ENCODE peak calls at places on chromosomes 16 and 17, in ten cellular contexts. One of them, this sample, is unnamed.

GRCh38 chr17:79650861-79651260 is 40.0 kb upstream of the RBFOX3 start:
- DNase-seq in lower leg skin: no peak
- DNase-seq in stimulated activated effector memory CD8-positive, alpha-beta T cell treated with anti-CD3 and anti-CD28 coated beads, Interleukin-12 subunit alpha, Interleukin-12 subunit beta, amount 100 ng/mL, for 72 hours: no peak
- DNase-seq in HCEC 1CT: no peak
- DNase-seq in fibroblast of lung: no peak
- DNase-seq in NCI-H2081: no peak
- DNase-seq in occipital lobe: no peak
- DNase-seq in H54: no peak
- DNase-seq in nucleus accumbens: no peak
- DNase-seq in pancreas: no peak
- DNase-seq in this sample: no peak

GRCh38 chr16:5024632-5025031 is 9.1 kb downstream of the NAGPA start:
- DNase-seq in H54: peak
- DNase-seq in stimulated activated effector memory CD8-positive, alpha-beta T cell treated with anti-CD3 and anti-CD28 coated beads, Interleukin-12 subunit alpha, Interleukin-12 subunit beta, amount 100 ng/mL, for 72 hours: no peak
- DNase-seq in HCEC 1CT: peak
- DNase-seq in nucleus accumbens: no peak
- DNase-seq in lower leg skin: no peak
- DNase-seq in fibroblast of lung: peak
- DNase-seq in NCI-H2081: peak
- DNase-seq in occipital lobe: no peak
- DNase-seq in pancreas: peak
- DNase-seq in this sample: no peak

GRCh38 chr17:45018514-45019176 is 32.8 kb downstream of the DCAKD start:
- DNase-seq in H54: no peak
- DNase-seq in nucleus accumbens: no peak
- DNase-seq in NCI-H2081: no peak
- DNase-seq in pancreas: no peak
- DNase-seq in fibroblast of lung: peak
- DNase-seq in lower leg skin: no peak
- DNase-seq in HCEC 1CT: no peak
- DNase-seq in stimulated activated effector memory CD8-positive, alpha-beta T cell treated with anti-CD3 and anti-CD28 coated beads, Interleukin-12 subunit alpha, Interleukin-12 subunit beta, amount 100 ng/mL, for 72 hours: no peak
- DNase-seq in occipital lobe: no peak
- DNase-seq in this sample: no peak

GRCh38 chr16:86929149-86929871 is 351.0 kb downstream of the FOXL1 start:
- DNase-seq in HCEC 1CT: peak
- DNase-seq in NCI-H2081: no peak
- DNase-seq in lower leg skin: no peak
- DNase-seq in pancreas: no peak
- DNase-seq in H54: peak
- DNase-seq in stimulated activated effector memory CD8-positive, alpha-beta T cell treated with anti-CD3 and anti-CD28 coated beads, Interleukin-12 subunit alpha, Interleukin-12 subunit beta, amount 100 ng/mL, for 72 hours: no peak
- DNase-seq in nucleus accumbens: no peak
- DNase-seq in occipital lobe: no peak
- DNase-seq in fibroblast of lung: peak
- DNase-seq in this sample: no peak

GRCh38 chr17:28141783-28142182 is 99.3 kb downstream of the NLK start:
- DNase-seq in lower leg skin: no peak
- DNase-seq in stimulated activated effector memory CD8-positive, alpha-beta T cell treated with anti-CD3 and anti-CD28 coated beads, Interleukin-12 subunit alpha, Interleukin-12 subunit beta, amount 100 ng/mL, for 72 hours: no peak
- DNase-seq in nucleus accumbens: no peak
- DNase-seq in H54: no peak
- DNase-seq in fibroblast of lung: no peak
- DNase-seq in occipital lobe: no peak
- DNase-seq in HCEC 1CT: no peak
- DNase-seq in pancreas: no peak
- DNase-seq in NCI-H2081: no peak
- DNase-seq in this sample: no peak

GRCh38 chr17:54426287-54426886 is 474.3 kb upstream of the TOM1L1 start:
- DNase-seq in H54: no peak
- DNase-seq in stimulated activated effector memory CD8-positive, alpha-beta T cell treated with anti-CD3 and anti-CD28 coated beads, Interleukin-12 subunit alpha, Interleukin-12 subunit beta, amount 100 ng/mL, for 72 hours: no peak
- DNase-seq in occipital lobe: no peak
- DNase-seq in lower leg skin: no peak
- DNase-seq in HCEC 1CT: no peak
- DNase-seq in NCI-H2081: no peak
- DNase-seq in nucleus accumbens: no peak
- DNase-seq in pancreas: no peak
- DNase-seq in fibroblast of lung: no peak
- DNase-seq in this sample: no peak

GRCh38 chr16:56814537-56815432 is 50.2 kb upstream of the SLC12A3 start:
- DNase-seq in fibroblast of lung: no peak
- DNase-seq in H54: no peak
- DNase-seq in nucleus accumbens: no peak
- DNase-seq in HCEC 1CT: no peak
- DNase-seq in lower leg skin: no peak
- DNase-seq in pancreas: no peak
- DNase-seq in occipital lobe: no peak
- DNase-seq in stimulated activated effector memory CD8-positive, alpha-beta T cell treated with anti-CD3 and anti-CD28 coated beads, Interleukin-12 subunit alpha, Interleukin-12 subunit beta, amount 100 ng/mL, for 72 hours: no peak
- DNase-seq in NCI-H2081: no peak
- DNase-seq in this sample: no peak

GRCh38 chr17:15262291-15263205 is 2.6 kb downstream of the PMP22 start:
- DNase-seq in occipital lobe: peak
- DNase-seq in lower leg skin: peak
- DNase-seq in H54: peak
- DNase-seq in stimulated activated effector memory CD8-positive, alpha-beta T cell treated with anti-CD3 and anti-CD28 coated beads, Interleukin-12 subunit alpha, Interleukin-12 subunit beta, amount 100 ng/mL, for 72 hours: no peak
- DNase-seq in HCEC 1CT: peak
- DNase-seq in NCI-H2081: no peak
- DNase-seq in nucleus accumbens: peak
- DNase-seq in pancreas: peak
- DNase-seq in fibroblast of lung: peak
- DNase-seq in this sample: peak

GRCh38 chr17:75289832-75290337 is 652 bp upstream of the SLC25A19 start:
- DNase-seq in lower leg skin: peak
- DNase-seq in HCEC 1CT: peak
- DNase-seq in occipital lobe: no peak
- DNase-seq in NCI-H2081: peak
- DNase-seq in fibroblast of lung: peak
- DNase-seq in nucleus accumbens: no peak
- DNase-seq in stimulated activated effector memory CD8-positive, alpha-beta T cell treated with anti-CD3 and anti-CD28 coated beads, Interleukin-12 subunit alpha, Interleukin-12 subunit beta, amount 100 ng/mL, for 72 hours: no peak
- DNase-seq in H54: no peak
- DNase-seq in pancreas: no peak
- DNase-seq in this sample: peak

GRCh38 chr16:46830417-46830901 is 521 bp downstream of the C16orf87 start:
- DNase-seq in occipital lobe: peak
- DNase-seq in stimulated activated effector memory CD8-positive, alpha-beta T cell treated with anti-CD3 and anti-CD28 coated beads, Interleukin-12 subunit alpha, Interleukin-12 subunit beta, amount 100 ng/mL, for 72 hours: peak
- DNase-seq in NCI-H2081: no peak
- DNase-seq in H54: no peak
- DNase-seq in fibroblast of lung: no peak
- DNase-seq in HCEC 1CT: peak
- DNase-seq in nucleus accumbens: peak
- DNase-seq in pancreas: peak
- DNase-seq in lower leg skin: no peak
- DNase-seq in this sample: peak

GRCh38 chr16:12612598-12613101 is 191.0 kb downstream of the CPPED1 start:
- DNase-seq in nucleus accumbens: no peak
- DNase-seq in fibroblast of lung: no peak
- DNase-seq in HCEC 1CT: no peak
- DNase-seq in H54: no peak
- DNase-seq in pancreas: no peak
- DNase-seq in occipital lobe: no peak
- DNase-seq in stimulated activated effector memory CD8-positive, alpha-beta T cell treated with anti-CD3 and anti-CD28 coated beads, Interleukin-12 subunit alpha, Interleukin-12 subunit beta, amount 100 ng/mL, for 72 hours: no peak
- DNase-seq in NCI-H2081: no peak
- DNase-seq in lower leg skin: no peak
- DNase-seq in this sample: no peak

GRCh38 chr17:1783834-1784611 is 22.2 kb downstream of the SERPINF1 start:
- DNase-seq in HCEC 1CT: peak
- DNase-seq in stimulated activated effector memory CD8-positive, alpha-beta T cell treated with anti-CD3 and anti-CD28 coated beads, Interleukin-12 subunit alpha, Interleukin-12 subunit beta, amount 100 ng/mL, for 72 hours: no peak
- DNase-seq in NCI-H2081: no peak
- DNase-seq in H54: no peak
- DNase-seq in nucleus accumbens: no peak
- DNase-seq in occipital lobe: no peak
- DNase-seq in pancreas: peak
- DNase-seq in fibroblast of lung: peak
- DNase-seq in lower leg skin: peak
- DNase-seq in this sample: peak

GRCh38 chr16:55333690-55334089 is 9.7 kb downstream of the IRX6 start:
- DNase-seq in occipital lobe: no peak
- DNase-seq in H54: no peak
- DNase-seq in NCI-H2081: no peak
- DNase-seq in pancreas: no peak
- DNase-seq in lower leg skin: no peak
- DNase-seq in HCEC 1CT: no peak
- DNase-seq in fibroblast of lung: no peak
- DNase-seq in nucleus accumbens: no peak
- DNase-seq in stimulated activated effector memory CD8-positive, alpha-beta T cell treated with anti-CD3 and anti-CD28 coated beads, Interleukin-12 subunit alpha, Interleukin-12 subunit beta, amount 100 ng/mL, for 72 hours: no peak
- DNase-seq in this sample: no peak

GRCh38 chr17:41486809-41487530 is 2.7 kb downstream of the KRT36 start:
- DNase-seq in lower leg skin: no peak
- DNase-seq in occipital lobe: no peak
- DNase-seq in nucleus accumbens: no peak
- DNase-seq in stimulated activated effector memory CD8-positive, alpha-beta T cell treated with anti-CD3 and anti-CD28 coated beads, Interleukin-12 subunit alpha, Interleukin-12 subunit beta, amount 100 ng/mL, for 72 hours: peak
- DNase-seq in HCEC 1CT: no peak
- DNase-seq in H54: no peak
- DNase-seq in pancreas: peak
- DNase-seq in NCI-H2081: no peak
- DNase-seq in fibroblast of lung: no peak
- DNase-seq in this sample: no peak

GRCh38 chr16:56888806-56889205 is 23.8 kb downstream of the SLC12A3 start:
- DNase-seq in pancreas: no peak
- DNase-seq in NCI-H2081: no peak
- DNase-seq in nucleus accumbens: no peak
- DNase-seq in occipital lobe: no peak
- DNase-seq in fibroblast of lung: no peak
- DNase-seq in H54: no peak
- DNase-seq in HCEC 1CT: no peak
- DNase-seq in lower leg skin: no peak
- DNase-seq in stimulated activated effector memory CD8-positive, alpha-beta T cell treated with anti-CD3 and anti-CD28 coated beads, Interleukin-12 subunit alpha, Interleukin-12 subunit beta, amount 100 ng/mL, for 72 hours: no peak
- DNase-seq in this sample: no peak

GRCh38 chr16:396605-397004 is 394 bp upstream of the NME4 start:
- DNase-seq in stimulated activated effector memory CD8-positive, alpha-beta T cell treated with anti-CD3 and anti-CD28 coated beads, Interleukin-12 subunit alpha, Interleukin-12 subunit beta, amount 100 ng/mL, for 72 hours: no peak
- DNase-seq in pancreas: no peak
- DNase-seq in occipital lobe: no peak
- DNase-seq in lower leg skin: no peak
- DNase-seq in fibroblast of lung: peak
- DNase-seq in H54: peak
- DNase-seq in HCEC 1CT: peak
- DNase-seq in NCI-H2081: peak
- DNase-seq in nucleus accumbens: no peak
- DNase-seq in this sample: no peak

GRCh38 chr16:426115-426905 is 861 bp downstream of the RAB11FIP3 start:
- DNase-seq in nucleus accumbens: no peak
- DNase-seq in occipital lobe: no peak
- DNase-seq in fibroblast of lung: peak
- DNase-seq in H54: no peak
- DNase-seq in pancreas: peak
- DNase-seq in lower leg skin: no peak
- DNase-seq in HCEC 1CT: peak
- DNase-seq in stimulated activated effector memory CD8-positive, alpha-beta T cell treated with anti-CD3 and anti-CD28 coated beads, Interleukin-12 subunit alpha, Interleukin-12 subunit beta, amount 100 ng/mL, for 72 hours: peak
- DNase-seq in NCI-H2081: no peak
- DNase-seq in this sample: no peak

GRCh38 chr17:68290955-68291835 is at the start of the genes ARSG and SLC16A6:
- DNase-seq in NCI-H2081: peak
- DNase-seq in HCEC 1CT: peak
- DNase-seq in occipital lobe: peak
- DNase-seq in pancreas: peak
- DNase-seq in fibroblast of lung: peak
- DNase-seq in nucleus accumbens: peak
- DNase-seq in H54: peak
- DNase-seq in stimulated activated effector memory CD8-positive, alpha-beta T cell treated with anti-CD3 and anti-CD28 coated beads, Interleukin-12 subunit alpha, Interleukin-12 subunit beta, amount 100 ng/mL, for 72 hours: peak
- DNase-seq in lower leg skin: peak
- DNase-seq in this sample: peak

GRCh38 chr17:73119631-73120030 is 27.1 kb upstream of the SLC39A11 start:
- DNase-seq in fibroblast of lung: no peak
- DNase-seq in nucleus accumbens: no peak
- DNase-seq in lower leg skin: no peak
- DNase-seq in H54: no peak
- DNase-seq in stimulated activated effector memory CD8-positive, alpha-beta T cell treated with anti-CD3 and anti-CD28 coated beads, Interleukin-12 subunit alpha, Interleukin-12 subunit beta, amount 100 ng/mL, for 72 hours: no peak
- DNase-seq in pancreas: no peak
- DNase-seq in HCEC 1CT: no peak
- DNase-seq in NCI-H2081: no peak
- DNase-seq in occipital lobe: no peak
- DNase-seq in this sample: no peak

GRCh38 chr17:66858182-66859083 is 23.5 kb downstream of the CACNG5 start:
- DNase-seq in NCI-H2081: no peak
- DNase-seq in occipital lobe: no peak
- DNase-seq in stimulated activated effector memory CD8-positive, alpha-beta T cell treated with anti-CD3 and anti-CD28 coated beads, Interleukin-12 subunit alpha, Interleukin-12 subunit beta, amount 100 ng/mL, for 72 hours: no peak
- DNase-seq in lower leg skin: no peak
- DNase-seq in nucleus accumbens: no peak
- DNase-seq in fibroblast of lung: no peak
- DNase-seq in H54: no peak
- DNase-seq in HCEC 1CT: no peak
- DNase-seq in pancreas: no peak
- DNase-seq in this sample: no peak

GRCh38 chr16:50259334-50260205 is 6.8 kb upstream of the ADCY7 start:
- DNase-seq in stimulated activated effector memory CD8-positive, alpha-beta T cell treated with anti-CD3 and anti-CD28 coated beads, Interleukin-12 subunit alpha, Interleukin-12 subunit beta, amount 100 ng/mL, for 72 hours: no peak
- DNase-seq in NCI-H2081: no peak
- DNase-seq in nucleus accumbens: no peak
- DNase-seq in H54: no peak
- DNase-seq in occipital lobe: no peak
- DNase-seq in fibroblast of lung: peak
- DNase-seq in pancreas: no peak
- DNase-seq in lower leg skin: peak
- DNase-seq in HCEC 1CT: peak
- DNase-seq in this sample: peak

GRCh38 chr16:58127033-58127556 is 2.1 kb downstream of the CFAP20 start:
- DNase-seq in HCEC 1CT: peak
- DNase-seq in nucleus accumbens: no peak
- DNase-seq in lower leg skin: no peak
- DNase-seq in fibroblast of lung: peak
- DNase-seq in pancreas: peak
- DNase-seq in H54: no peak
- DNase-seq in stimulated activated effector memory CD8-positive, alpha-beta T cell treated with anti-CD3 and anti-CD28 coated beads, Interleukin-12 subunit alpha, Interleukin-12 subunit beta, amount 100 ng/mL, for 72 hours: no peak
- DNase-seq in occipital lobe: no peak
- DNase-seq in NCI-H2081: peak
- DNase-seq in this sample: no peak

GRCh38 chr17:48603959-48604769 is 622 bp downstream of the HOXB6 start:
- DNase-seq in NCI-H2081: no peak
- DNase-seq in occipital lobe: no peak
- DNase-seq in H54: no peak
- DNase-seq in nucleus accumbens: no peak
- DNase-seq in lower leg skin: no peak
- DNase-seq in pancreas: no peak
- DNase-seq in HCEC 1CT: peak
- DNase-seq in fibroblast of lung: no peak
- DNase-seq in stimulated activated effector memory CD8-positive, alpha-beta T cell treated with anti-CD3 and anti-CD28 coated beads, Interleukin-12 subunit alpha, Interleukin-12 subunit beta, amount 100 ng/mL, for 72 hours: no peak
- DNase-seq in this sample: no peak

GRCh38 chr17:67830440-67830839 is 5.1 kb downstream of the BPTF start:
- DNase-seq in H54: no peak
- DNase-seq in HCEC 1CT: no peak
- DNase-seq in nucleus accumbens: no peak
- DNase-seq in occipital lobe: peak
- DNase-seq in stimulated activated effector memory CD8-positive, alpha-beta T cell treated with anti-CD3 and anti-CD28 coated beads, Interleukin-12 subunit alpha, Interleukin-12 subunit beta, amount 100 ng/mL, for 72 hours: no peak
- DNase-seq in NCI-H2081: no peak
- DNase-seq in lower leg skin: no peak
- DNase-seq in fibroblast of lung: no peak
- DNase-seq in pancreas: no peak
- DNase-seq in this sample: no peak

GRCh38 chr17:67879662-67880061 is 54.4 kb downstream of the BPTF start:
- DNase-seq in NCI-H2081: no peak
- DNase-seq in HCEC 1CT: no peak
- DNase-seq in fibroblast of lung: no peak
- DNase-seq in H54: no peak
- DNase-seq in pancreas: no peak
- DNase-seq in stimulated activated effector memory CD8-positive, alpha-beta T cell treated with anti-CD3 and anti-CD28 coated beads, Interleukin-12 subunit alpha, Interleukin-12 subunit beta, amount 100 ng/mL, for 72 hours: no peak
- DNase-seq in nucleus accumbens: no peak
- DNase-seq in occipital lobe: no peak
- DNase-seq in lower leg skin: no peak
- DNase-seq in this sample: no peak

GRCh38 chr17:49787932-49788442 is 494 bp upstream of the KAT7 start:
- DNase-seq in lower leg skin: no peak
- DNase-seq in stimulated activated effector memory CD8-positive, alpha-beta T cell treated with anti-CD3 and anti-CD28 coated beads, Interleukin-12 subunit alpha, Interleukin-12 subunit beta, amount 100 ng/mL, for 72 hours: peak
- DNase-seq in NCI-H2081: no peak
- DNase-seq in HCEC 1CT: no peak
- DNase-seq in occipital lobe: no peak
- DNase-seq in H54: no peak
- DNase-seq in fibroblast of lung: no peak
- DNase-seq in nucleus accumbens: peak
- DNase-seq in pancreas: no peak
- DNase-seq in this sample: no peak

GRCh38 chr17:62703269-62703775 is 75.9 kb downstream of the MRC2 start:
- DNase-seq in H54: peak
- DNase-seq in NCI-H2081: no peak
- DNase-seq in fibroblast of lung: peak
- DNase-seq in lower leg skin: no peak
- DNase-seq in occipital lobe: no peak
- DNase-seq in stimulated activated effector memory CD8-positive, alpha-beta T cell treated with anti-CD3 and anti-CD28 coated beads, Interleukin-12 subunit alpha, Interleukin-12 subunit beta, amount 100 ng/mL, for 72 hours: no peak
- DNase-seq in nucleus accumbens: no peak
- DNase-seq in HCEC 1CT: peak
- DNase-seq in pancreas: no peak
- DNase-seq in this sample: no peak

GRCh38 chr16:69479806-69480205 is 55.4 kb downstream of the CYB5B start:
- DNase-seq in pancreas: no peak
- DNase-seq in fibroblast of lung: no peak
- DNase-seq in lower leg skin: no peak
- DNase-seq in NCI-H2081: no peak
- DNase-seq in nucleus accumbens: no peak
- DNase-seq in occipital lobe: no peak
- DNase-seq in H54: no peak
- DNase-seq in stimulated activated effector memory CD8-positive, alpha-beta T cell treated with anti-CD3 and anti-CD28 coated beads, Interleukin-12 subunit alpha, Interleukin-12 subunit beta, amount 100 ng/mL, for 72 hours: no peak
- DNase-seq in HCEC 1CT: no peak
- DNase-seq in this sample: no peak